ENCODE peak calls at places on chromosomes 1 and 21, in six cellular contexts. R, D, P, S, L and O are unnamed samples.

GRCh38 chr1:110596312-110596711 is 9.8 kb downstream of the KCNA2 start:
- DNase-seq in P (no peak), S (no peak), R (no peak), L (no peak), D (no peak), O (no peak)

GRCh38 chr1:3063379-3064295 is 5.4 kb upstream of the PRDM16 start:
- DNase-seq in D (peak; percentile 53), P (no peak), L (peak; percentile 48), S (peak; percentile 38), R (no peak), O (peak; percentile 80)

GRCh38 chr1:78143152-78143551 is 97.4 kb downstream of the GIPC2 start:
- DNase-seq in P (no peak), L (no peak), D (no peak), R (no peak), S (no peak), O (no peak)

GRCh38 chr1:11458811-11459275 is 20.1 kb upstream of the DISP3 start:
- DNase-seq in D (no peak), P (peak; percentile 90), S (peak; percentile 64), R (no peak), L (no peak), O (no peak)

GRCh38 chr1:32733573-32734321 is 31.2 kb upstream of the SYNC start:
- DNase-seq in S (no peak), L (peak; percentile 70), R (no peak), P (no peak), D (no peak), O (no peak)

GRCh38 chr1:93680121-93681094 is 1.2 kb downstream of the BCAR3 start:
- DNase-seq in R (peak; percentile 91), S (peak; percentile 91), D (peak; percentile 89), L (peak; percentile 97), P (peak; percentile 90), O (peak; percentile 92)

GRCh38 chr1:3546048-3546384 is 65.3 kb downstream of the MEGF6 start:
- DNase-seq in L (no peak), P (no peak), D (no peak), S (no peak), R (no peak), O (no peak)

GRCh38 chr1:205542367-205542766 is 37.9 kb downstream of the CDK18 start:
- DNase-seq in D (no peak), R (no peak), S (no peak), P (no peak), L (no peak), O (no peak)

GRCh38 chr1:90580176-90580575 is 136.9 kb downstream of the BARHL2 start:
- DNase-seq in P (no peak), S (no peak), D (no peak), L (no peak), R (no peak), O (no peak)

GRCh38 chr1:170471310-170471839 is 60.6 kb upstream of the GORAB start:
- DNase-seq in D (no peak), L (no peak), S (no peak), P (no peak), R (no peak), O (no peak)

GRCh38 chr1:53902235-53902920 is 8.4 kb downstream of the DIO1 start:
- DNase-seq in R (no peak), L (no peak), P (peak; percentile 62), S (no peak), D (no peak), O (no peak)

GRCh38 chr1:117967472-117967871 is 37.9 kb downstream of the WDR3 start:
- DNase-seq in D (no peak), S (no peak), P (no peak), L (peak; percentile 64), R (no peak), O (no peak)

GRCh38 chr1:117093870-117094621 is 27.5 kb downstream of the TRIM45 start:
- DNase-seq in R (no peak), P (no peak), S (no peak), L (peak; percentile 61), D (no peak), O (no peak)

GRCh38 chr1:42439940-42440339 is 15.9 kb downstream of the ZMYND12 start:
- DNase-seq in D (no peak), L (no peak), R (no peak), P (no peak), S (no peak), O (no peak)

GRCh38 chr1:109269212-109269980 is 13.5 kb downstream of the PSRC1 start:
- DNase-seq in L (no peak), D (no peak), S (no peak), R (no peak), P (no peak), O (peak; percentile 68)

GRCh38 chr1:204075890-204076837 is 3.2 kb downstream of the SOX13 start:
- DNase-seq in P (no peak), L (no peak), S (no peak), D (peak; percentile 32), R (no peak), O (no peak)

GRCh38 chr21:15947707-15948106 is 217.9 kb downstream of the USP25 start:
- DNase-seq in L (no peak), D (no peak), S (no peak), R (no peak), P (no peak), O (no peak)

GRCh38 chr1:175237389-175237788 is 44.8 kb upstream of the KIAA0040 start:
- DNase-seq in R (no peak), S (no peak), L (no peak), D (no peak), P (no peak), O (no peak)

GRCh38 chr1:210362526-210362925 is 33.8 kb downstream of the HHAT start:
- DNase-seq in R (no peak), L (no peak), S (no peak), P (peak; percentile 66), D (no peak), O (no peak)

GRCh38 chr1:109218516-109218915 is 4.8 kb downstream of the SARS1 start:
- DNase-seq in S (no peak), R (no peak), D (no peak), P (peak; percentile 43), L (no peak), O (no peak)

GRCh38 chr21:25561668-25562641 is 45.3 kb downstream of the MRPL39 start:
- DNase-seq in R (peak; percentile 44), P (peak; percentile 39), L (peak; percentile 83), D (peak; percentile 80), S (peak; percentile 63), O (peak; percentile 82)

GRCh38 chr1:232630047-232630893 is at the start of gene SIPA1L2:
- DNase-seq in S (peak; percentile 96), D (peak; percentile 97), R (peak; percentile 93), P (peak; percentile 94), L (peak; percentile 91), O (peak; percentile 98)

GRCh38 chr1:4175566-4176405 is 275.7 kb upstream of the C1orf174 start:
- DNase-seq in D (peak; percentile 36), R (no peak), P (no peak), S (no peak), L (no peak), O (no peak)

GRCh38 chr1:47594627-47595026 is 156.8 kb downstream of the FOXD2 start:
- DNase-seq in D (no peak), P (no peak), S (no peak), R (no peak), L (no peak), O (no peak)

GRCh38 chr1:183651621-183652020 is 1.5 kb downstream of the APOBEC4 start:
- DNase-seq in P (no peak), S (no peak), D (no peak), L (no peak), R (no peak), O (no peak)

GRCh38 chr1:218435528-218435927 is 90.4 kb downstream of the TGFB2 start:
- DNase-seq in P (no peak), S (no peak), D (no peak), L (no peak), R (no peak), O (no peak)

GRCh38 chr21:38809170-38809878 is 3.6 kb downstream of the ETS2 start:
- DNase-seq in S (no peak), D (no peak), R (no peak), L (no peak), P (no peak), O (no peak)

GRCh38 chr1:229059671-229060079 is 211.2 kb upstream of the RAB4A start:
- DNase-seq in L (no peak), S (peak; percentile 68), P (peak; percentile 60), D (no peak), R (peak; percentile 57), O (peak; percentile 86)

GRCh38 chr1:208105756-208106155 is 138.4 kb downstream of the PLXNA2 start:
- DNase-seq in P (no peak), S (no peak), L (no peak), R (no peak), D (no peak), O (no peak)

GRCh38 chr1:20626098-20626427 is 7.2 kb upstream of the PINK1 start:
- DNase-seq in P (no peak), S (no peak), D (no peak), R (no peak), L (no peak), O (no peak)

GRCh38 chr21:37939251-37939650 is 23.0 kb upstream of the KCNJ6 start:
- DNase-seq in S (no peak), R (no peak), P (no peak), L (no peak), D (no peak), O (no peak)